ENCODE peak calls at places on chromosomes 1 and 21, in five cellular contexts. J is thoracic aorta, Q is omental fat pad, Y is body of pancreas, B is keratinocyte. R is an unnamed sample.
A peak's percentile ranks its signal among the peaks of the same experiment; 100 is the strongest.

GRCh38 chr1:31765041-31765467 is 914 bp upstream of the ADGRB2 start:
- DNase-seq in J (no peak), Q (no peak), Y (no peak), B (no peak), R (no peak)

GRCh38 chr1:156623946-156624813 is 5.0 kb downstream of the HAPLN2 start:
- DNase-seq in J (no peak), Q (no peak), Y (no peak), B (no peak), R (peak; percentile 47)

GRCh38 chr1:108831225-108831624 is 25.7 kb downstream of the AKNAD1 start:
- DNase-seq in J (no peak), Q (no peak), Y (no peak), B (no peak), R (no peak)

GRCh38 chr1:79364896-79365295 is 358.4 kb upstream of the ADGRL4 start:
- DNase-seq in J (no peak), Q (no peak), Y (no peak), B (no peak), R (no peak)

GRCh38 chr1:41999884-42000283 is 81.2 kb upstream of the HIVEP3 start:
- DNase-seq in J (no peak), Q (no peak), Y (no peak), B (no peak), R (no peak)

GRCh38 chr21:45383615-45384201 is 21.3 kb upstream of the COL18A1 start:
- DNase-seq in J (no peak), Q (no peak), Y (no peak), B (no peak), R (no peak)

GRCh38 chr1:162571696-162572095 is 10.2 kb downstream of the UAP1 start:
- DNase-seq in J (no peak), Q (no peak), Y (no peak), B (no peak), R (no peak)

GRCh38 chr1:20950689-20951088 is 163.6 kb upstream of the HP1BP3 start:
- DNase-seq in J (no peak), Q (no peak), Y (no peak), B (no peak), R (no peak)

GRCh38 chr1:77652970-77653516 is 29.4 kb downstream of the ZZZ3 start:
- DNase-seq in J (no peak), Q (no peak), Y (no peak), B (no peak), R (no peak)

GRCh38 chr1:198638894-198639319 is at the start of gene PTPRC:
- DNase-seq in J (no peak), Q (no peak), Y (no peak), B (no peak), R (no peak)

GRCh38 chr1:203645996-203646395 is 19.4 kb downstream of the ATP2B4 start:
- DNase-seq in J (no peak), Q (no peak), Y (no peak), B (no peak), R (no peak)

GRCh38 chr21:32448803-32449594 is 36.5 kb downstream of the EVA1C start:
- DNase-seq in J (no peak), Q (no peak), Y (no peak), B (no peak), R (no peak)

GRCh38 chr21:46142581-46143473 is 12.6 kb downstream of the FTCD start:
- DNase-seq in J (no peak), Q (no peak), Y (no peak), B (no peak), R (no peak)

GRCh38 chr1:109113787-109114568 is at the start of gene ELAPOR1:
- DNase-seq in J (no peak), Q (no peak), Y (peak; percentile 67), B (no peak), R (peak; percentile 57)

GRCh38 chr1:227447531-227447990 is 115.8 kb upstream of the ZNF678 start:
- DNase-seq in J (no peak), Q (no peak), Y (peak; percentile 44), B (no peak), R (no peak)

GRCh38 chr1:39852214-39852791 is 31.0 kb downstream of the TRIT1 start:
- DNase-seq in J (no peak), Q (no peak), Y (no peak), B (no peak), R (no peak)

GRCh38 chr1:179754031-179754624 is 11.0 kb downstream of the FAM163A start:
- DNase-seq in J (no peak), Q (no peak), Y (no peak), B (no peak), R (no peak)

GRCh38 chr1:22204989-22205913 is 62.4 kb upstream of the WNT4 start:
- DNase-seq in J (no peak), Q (no peak), Y (peak; percentile 70), B (no peak), R (no peak)

GRCh38 chr1:169964206-169964605 is 70.5 kb upstream of the SCYL3 start:
- DNase-seq in J (no peak), Q (no peak), Y (no peak), B (no peak), R (no peak)

GRCh38 chr1:41733021-41733420 is 185.7 kb downstream of the HIVEP3 start:
- DNase-seq in J (no peak), Q (no peak), Y (no peak), B (no peak), R (no peak)

GRCh38 chr1:220787069-220787614 is 429 bp downstream of the MTARC1 start:
- DNase-seq in J (no peak), Q (no peak), Y (peak; percentile 73), B (no peak), R (no peak)

GRCh38 chr21:44732263-44732662 is 20.9 kb upstream of the TSPEAR start:
- DNase-seq in J (no peak), Q (no peak), Y (no peak), B (no peak), R (no peak)

GRCh38 chr1:2644171-2644570 is 11.4 kb upstream of the MMEL1 start:
- DNase-seq in J (no peak), Q (no peak), Y (no peak), B (no peak), R (peak; percentile 11)

GRCh38 chr1:2644591-2645101 is 11.8 kb upstream of the MMEL1 start:
- DNase-seq in J (no peak), Q (no peak), Y (no peak), B (no peak), R (peak; percentile 11)

GRCh38 chr1:2642131-2642559 is 9.3 kb upstream of the MMEL1 start:
- DNase-seq in J (no peak), Q (no peak), Y (no peak), B (no peak), R (no peak)

GRCh38 chr1:2642560-2643413 is 10.0 kb upstream of the MMEL1 start:
- DNase-seq in J (no peak), Q (peak; percentile 66), Y (peak; percentile 89), B (peak; percentile 26), R (peak; percentile 92)

GRCh38 chr1:2643414-2644077 is 10.7 kb upstream of the MMEL1 start:
- DNase-seq in J (no peak), Q (no peak), Y (no peak), B (no peak), R (no peak)
- TF ChIP-seq CTCF in J (no peak), Q (no peak), Y (no peak), B (no peak), R (no peak)

DNA sequence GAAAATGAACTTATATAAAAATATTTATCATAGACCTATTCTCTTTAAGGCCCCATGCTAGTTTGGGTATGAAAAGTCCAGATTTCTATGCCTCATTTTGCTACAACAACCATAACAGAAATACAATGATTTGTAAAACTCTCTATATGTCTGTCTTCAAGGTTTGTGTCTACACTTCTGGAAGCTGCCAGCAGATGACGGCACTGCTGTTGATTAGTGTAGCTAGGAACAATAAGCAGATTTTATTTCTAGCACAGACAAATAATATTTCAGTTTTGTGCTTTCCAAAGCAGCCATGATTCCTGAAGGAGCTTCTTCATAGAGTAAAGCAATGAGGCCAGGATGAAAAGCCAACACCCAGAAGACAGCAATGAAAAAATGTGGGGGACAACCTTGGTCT is 779.6 kb upstream of the ADGRL2 start:
- DNase-seq in J (no peak), Q (no peak), Y (no peak), B (no peak), R (no peak)
- TF ChIP-seq CTCF in J (no peak), Q (no peak), Y (no peak), B (no peak), R (no peak)

GRCh38 chr1:201463071-201463552 is 5.9 kb downstream of the PHLDA3 start:
- DNase-seq in J (no peak), Q (no peak), Y (no peak), B (no peak), R (no peak)
- TF ChIP-seq CTCF in J (peak; percentile 30), Q (no peak), Y (no peak), B (peak; percentile 25), R (no peak)

GRCh38 chr1:46010611-46011010 is 121.8 kb downstream of the PIK3R3 start:
- DNase-seq in J (no peak), Q (no peak), Y (no peak), B (no peak), R (no peak)

GRCh38 chr1:46004491-46004890 is 127.9 kb downstream of the PIK3R3 start:
- DNase-seq in J (no peak), Q (no peak), Y (no peak), B (no peak), R (no peak)

GRCh38 chr1:46005594-46005993 is 126.8 kb downstream of the PIK3R3 start:
- DNase-seq in J (no peak), Q (no peak), Y (no peak), B (no peak), R (no peak)

GRCh38 chr1:46011121-46011695 is 121.2 kb downstream of the PIK3R3 start:
- DNase-seq in J (no peak), Q (no peak), Y (no peak), B (no peak), R (no peak)

DNA sequence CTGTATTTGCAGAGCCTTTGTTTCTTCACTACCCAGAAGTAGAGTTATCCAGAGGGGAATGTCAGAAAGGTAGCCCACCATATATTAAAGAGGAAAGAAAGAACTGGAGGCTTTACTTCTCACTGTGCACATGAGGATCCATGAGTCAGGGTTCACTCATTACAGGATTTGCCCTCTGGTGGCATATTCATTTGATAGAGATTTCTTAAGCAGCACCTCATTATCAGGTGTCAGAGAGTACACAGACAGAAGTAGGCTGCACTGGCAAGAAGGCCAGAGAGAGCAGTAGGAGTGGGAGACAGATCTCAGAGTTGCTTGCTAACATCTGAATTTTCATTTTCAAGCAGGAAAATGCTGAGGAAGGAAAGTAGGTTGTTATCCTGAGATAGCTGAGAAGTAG is 123.8 kb downstream of the PIK3R3 start:
- DNase-seq in J (no peak), Q (no peak), Y (no peak), B (no peak), R (no peak)
- TF ChIP-seq CTCF in J (no peak), Q (no peak), Y (no peak), B (peak; percentile 26), R (no peak)

GRCh38 chr1:165463978-165464377 is 19.1 kb upstream of the RXRG start:
- DNase-seq in J (no peak), Q (no peak), Y (no peak), B (no peak), R (no peak)
- TF ChIP-seq CTCF in J (no peak), Q (no peak), Y (no peak), B (no peak), R (no peak)